ENCODE peak calls at places on chromosome 2, in eight cellular contexts. Y is AG09309; F is kidney glomerular epithelial cell; J is activated CD4-positive, alpha-beta T cell treated with anti-CD3 and anti-CD28 coated beads, Interleukin-2, amount 50 U/mL, for 1 hour; S is EL; M is naive B cell; U is DMS79; L is activated T-helper 1 cell treated with anti-CD3 and anti-CD28 coated beads, Interleukin-12 subunit alpha, Interleukin-12 subunit beta, Interleukin-2, Interleukin-4 antibody, amounts not matched to agents 30 ng/mL and 10 ng/mL and 1 ng/mL, durations not matched to agents 14 hours and 24 hours and 36 hours. T is an unnamed sample.

GRCh38 chr2:237081596-237081995 is 4.1 kb upstream of the COPS8 start:
- DNase-seq in Y (no peak), F (no peak), J (no peak), S (no peak), M (no peak), U (no peak), L (no peak), T (no peak)

GRCh38 chr2:19785867-19786266 is 115.9 kb downstream of the TTC32 start:
- DNase-seq in Y (no peak), F (no peak), J (no peak), S (no peak), M (no peak), U (no peak), L (no peak), T (no peak)

GRCh38 chr2:175012516-175012915 is 7.3 kb upstream of the CHN1 start:
- DNase-seq in Y (no peak), F (no peak), J (no peak), S (peak), M (no peak), U (no peak), L (no peak), T (no peak)

GRCh38 chr2:144162652-144163051 is 357.3 kb downstream of the ZEB2 start:
- DNase-seq in Y (no peak), F (peak), J (peak), S (no peak), M (peak), U (no peak), L (peak), T (no peak)

GRCh38 chr2:147173186-147173575 is 671.6 kb upstream of the ACVR2A start:
- DNase-seq in Y (no peak), F (peak), J (no peak), S (peak), M (no peak), U (no peak), L (no peak), T (no peak)

GRCh38 chr2:186570587-186570986 is 19.3 kb upstream of the ITGAV start:
- DNase-seq in Y (no peak), F (peak), J (no peak), S (peak), M (no peak), U (no peak), L (no peak), T (no peak)

GRCh38 chr2:216216951-216217903 is 108.1 kb downstream of the XRCC5 start:
- DNase-seq in Y (no peak), F (peak), J (no peak), S (peak), M (no peak), U (no peak), L (no peak), T (no peak)

GRCh38 chr2:99615247-99615771 is 125.5 kb upstream of the REV1 start:
- DNase-seq in Y (no peak), F (no peak), J (no peak), S (peak), M (no peak), U (no peak), L (no peak), T (no peak)

GRCh38 chr2:9206991-9207640 is 504 bp downstream of the ASAP2 start:
- DNase-seq in Y (no peak), F (no peak), J (no peak), S (peak), M (no peak), U (no peak), L (no peak), T (no peak)